ENCODE peak calls at places on chromosomes 1 and 21, in six cellular contexts. One of them, this sample, is unnamed.

GRCh38 chr21:27534211-27534610 is 567.3 kb upstream of the ADAMTS5 start:
- DNase-seq in stimulated activated CD4-positive, alpha-beta T cell treated with anti-CD3 and anti-CD28 coated beads, Interleukin-15, amount 100 ng/mL, for 24 hours: no peak
- DNase-seq in activated CD4-positive, alpha-beta T cell treated with anti-CD3 and anti-CD28 coated beads, Interleukin-2, amount 50 U/mL, for 24 hours: no peak
- DNase-seq in LoVo: no peak
- DNase-seq in cardiac muscle cell: no peak
- DNase-seq in T follicular helper cell: no peak
- DNase-seq in this sample: no peak

GRCh38 chr1:111833334-111833733 is 77.6 kb downstream of the DDX20 start:
- DNase-seq in stimulated activated CD4-positive, alpha-beta T cell treated with anti-CD3 and anti-CD28 coated beads, Interleukin-15, amount 100 ng/mL, for 24 hours: no peak
- DNase-seq in activated CD4-positive, alpha-beta T cell treated with anti-CD3 and anti-CD28 coated beads, Interleukin-2, amount 50 U/mL, for 24 hours: no peak
- DNase-seq in LoVo: no peak
- DNase-seq in cardiac muscle cell: peak; percentile 73
- DNase-seq in T follicular helper cell: no peak
- DNase-seq in this sample: no peak

GRCh38 chr1:159957824-159958268 is 3.8 kb upstream of the SLAMF9 start:
- DNase-seq in stimulated activated CD4-positive, alpha-beta T cell treated with anti-CD3 and anti-CD28 coated beads, Interleukin-15, amount 100 ng/mL, for 24 hours: no peak
- DNase-seq in activated CD4-positive, alpha-beta T cell treated with anti-CD3 and anti-CD28 coated beads, Interleukin-2, amount 50 U/mL, for 24 hours: no peak
- DNase-seq in LoVo: no peak
- DNase-seq in cardiac muscle cell: no peak
- DNase-seq in T follicular helper cell: no peak
- DNase-seq in this sample: no peak

GRCh38 chr1:159780583-159781582 is at the start of gene DUSP23:
- DNase-seq in stimulated activated CD4-positive, alpha-beta T cell treated with anti-CD3 and anti-CD28 coated beads, Interleukin-15, amount 100 ng/mL, for 24 hours: peak; percentile 97
- DNase-seq in activated CD4-positive, alpha-beta T cell treated with anti-CD3 and anti-CD28 coated beads, Interleukin-2, amount 50 U/mL, for 24 hours: peak; percentile 91
- DNase-seq in LoVo: peak; percentile 97
- DNase-seq in cardiac muscle cell: peak; percentile 96
- DNase-seq in T follicular helper cell: peak; percentile 94
- DNase-seq in this sample: peak; percentile 94

GRCh38 chr1:89974701-89975470 is 20.0 kb upstream of the ZNF326 start:
- DNase-seq in stimulated activated CD4-positive, alpha-beta T cell treated with anti-CD3 and anti-CD28 coated beads, Interleukin-15, amount 100 ng/mL, for 24 hours: no peak
- DNase-seq in activated CD4-positive, alpha-beta T cell treated with anti-CD3 and anti-CD28 coated beads, Interleukin-2, amount 50 U/mL, for 24 hours: no peak
- DNase-seq in LoVo: no peak
- DNase-seq in cardiac muscle cell: no peak
- DNase-seq in T follicular helper cell: no peak
- DNase-seq in this sample: no peak

GRCh38 chr1:1182491-1183220 is 9.0 kb downstream of the TTLL10 start:
- DNase-seq in stimulated activated CD4-positive, alpha-beta T cell treated with anti-CD3 and anti-CD28 coated beads, Interleukin-15, amount 100 ng/mL, for 24 hours: no peak
- DNase-seq in activated CD4-positive, alpha-beta T cell treated with anti-CD3 and anti-CD28 coated beads, Interleukin-2, amount 50 U/mL, for 24 hours: no peak
- DNase-seq in LoVo: no peak
- DNase-seq in cardiac muscle cell: no peak
- DNase-seq in T follicular helper cell: no peak
- DNase-seq in this sample: no peak

GRCh38 chr1:32063261-32063681 is 9.5 kb upstream of the TMEM39B start:
- DNase-seq in stimulated activated CD4-positive, alpha-beta T cell treated with anti-CD3 and anti-CD28 coated beads, Interleukin-15, amount 100 ng/mL, for 24 hours: no peak
- DNase-seq in activated CD4-positive, alpha-beta T cell treated with anti-CD3 and anti-CD28 coated beads, Interleukin-2, amount 50 U/mL, for 24 hours: no peak
- DNase-seq in LoVo: peak; percentile 23
- DNase-seq in cardiac muscle cell: peak; percentile 55
- DNase-seq in T follicular helper cell: no peak
- DNase-seq in this sample: peak; percentile 43

GRCh38 chr1:162649606-162650005 is 17.3 kb downstream of the DDR2 start:
- DNase-seq in stimulated activated CD4-positive, alpha-beta T cell treated with anti-CD3 and anti-CD28 coated beads, Interleukin-15, amount 100 ng/mL, for 24 hours: no peak
- DNase-seq in activated CD4-positive, alpha-beta T cell treated with anti-CD3 and anti-CD28 coated beads, Interleukin-2, amount 50 U/mL, for 24 hours: no peak
- DNase-seq in LoVo: no peak
- DNase-seq in cardiac muscle cell: no peak
- DNase-seq in T follicular helper cell: no peak
- DNase-seq in this sample: no peak

GRCh38 chr1:15985611-15986272 is 9.8 kb upstream of the ZBTB17 start:
- DNase-seq in stimulated activated CD4-positive, alpha-beta T cell treated with anti-CD3 and anti-CD28 coated beads, Interleukin-15, amount 100 ng/mL, for 24 hours: peak; percentile 21
- DNase-seq in activated CD4-positive, alpha-beta T cell treated with anti-CD3 and anti-CD28 coated beads, Interleukin-2, amount 50 U/mL, for 24 hours: no peak
- DNase-seq in LoVo: peak; percentile 83
- DNase-seq in cardiac muscle cell: no peak
- DNase-seq in T follicular helper cell: no peak
- DNase-seq in this sample: peak; percentile 80

GRCh38 chr1:109925159-109925990 is 14.7 kb downstream of the CSF1 start:
- DNase-seq in stimulated activated CD4-positive, alpha-beta T cell treated with anti-CD3 and anti-CD28 coated beads, Interleukin-15, amount 100 ng/mL, for 24 hours: no peak
- DNase-seq in activated CD4-positive, alpha-beta T cell treated with anti-CD3 and anti-CD28 coated beads, Interleukin-2, amount 50 U/mL, for 24 hours: no peak
- DNase-seq in LoVo: no peak
- DNase-seq in cardiac muscle cell: no peak
- DNase-seq in T follicular helper cell: no peak
- DNase-seq in this sample: no peak

GRCh38 chr21:41133896-41134522 is 34.0 kb upstream of the BACE2 start:
- DNase-seq in stimulated activated CD4-positive, alpha-beta T cell treated with anti-CD3 and anti-CD28 coated beads, Interleukin-15, amount 100 ng/mL, for 24 hours: no peak
- DNase-seq in activated CD4-positive, alpha-beta T cell treated with anti-CD3 and anti-CD28 coated beads, Interleukin-2, amount 50 U/mL, for 24 hours: no peak
- DNase-seq in LoVo: peak; percentile 39
- DNase-seq in cardiac muscle cell: peak; percentile 48
- DNase-seq in T follicular helper cell: no peak
- DNase-seq in this sample: peak; percentile 18

GRCh38 chr1:54365847-54366246 is 40.3 kb downstream of the SSBP3 start:
- DNase-seq in stimulated activated CD4-positive, alpha-beta T cell treated with anti-CD3 and anti-CD28 coated beads, Interleukin-15, amount 100 ng/mL, for 24 hours: no peak
- DNase-seq in activated CD4-positive, alpha-beta T cell treated with anti-CD3 and anti-CD28 coated beads, Interleukin-2, amount 50 U/mL, for 24 hours: no peak
- DNase-seq in LoVo: no peak
- DNase-seq in cardiac muscle cell: no peak
- DNase-seq in T follicular helper cell: no peak
- DNase-seq in this sample: no peak

GRCh38 chr1:27574871-27575831 is 28.8 kb downstream of the AHDC1 start:
- DNase-seq in stimulated activated CD4-positive, alpha-beta T cell treated with anti-CD3 and anti-CD28 coated beads, Interleukin-15, amount 100 ng/mL, for 24 hours: no peak
- DNase-seq in activated CD4-positive, alpha-beta T cell treated with anti-CD3 and anti-CD28 coated beads, Interleukin-2, amount 50 U/mL, for 24 hours: no peak
- DNase-seq in LoVo: no peak
- DNase-seq in cardiac muscle cell: peak; percentile 90
- DNase-seq in T follicular helper cell: no peak
- DNase-seq in this sample: no peak

GRCh38 chr21:42612390-42612789 is 41.0 kb upstream of the PDE9A start:
- DNase-seq in stimulated activated CD4-positive, alpha-beta T cell treated with anti-CD3 and anti-CD28 coated beads, Interleukin-15, amount 100 ng/mL, for 24 hours: no peak
- DNase-seq in activated CD4-positive, alpha-beta T cell treated with anti-CD3 and anti-CD28 coated beads, Interleukin-2, amount 50 U/mL, for 24 hours: no peak
- DNase-seq in LoVo: no peak
- DNase-seq in cardiac muscle cell: no peak
- DNase-seq in T follicular helper cell: no peak
- DNase-seq in this sample: no peak

GRCh38 chr1:22132517-22133235 is 10.2 kb downstream of the WNT4 start:
- DNase-seq in stimulated activated CD4-positive, alpha-beta T cell treated with anti-CD3 and anti-CD28 coated beads, Interleukin-15, amount 100 ng/mL, for 24 hours: no peak
- DNase-seq in activated CD4-positive, alpha-beta T cell treated with anti-CD3 and anti-CD28 coated beads, Interleukin-2, amount 50 U/mL, for 24 hours: no peak
- DNase-seq in LoVo: no peak
- DNase-seq in cardiac muscle cell: no peak
- DNase-seq in T follicular helper cell: no peak
- DNase-seq in this sample: peak; percentile 59

GRCh38 chr1:155499953-155500621 is 62.5 kb downstream of the ASH1L start:
- DNase-seq in stimulated activated CD4-positive, alpha-beta T cell treated with anti-CD3 and anti-CD28 coated beads, Interleukin-15, amount 100 ng/mL, for 24 hours: no peak
- DNase-seq in activated CD4-positive, alpha-beta T cell treated with anti-CD3 and anti-CD28 coated beads, Interleukin-2, amount 50 U/mL, for 24 hours: no peak
- DNase-seq in LoVo: peak; percentile 43
- DNase-seq in cardiac muscle cell: peak; percentile 30
- DNase-seq in T follicular helper cell: no peak
- DNase-seq in this sample: no peak

GRCh38 chr1:164718821-164719220 is 159.8 kb downstream of the PBX1 start:
- DNase-seq in stimulated activated CD4-positive, alpha-beta T cell treated with anti-CD3 and anti-CD28 coated beads, Interleukin-15, amount 100 ng/mL, for 24 hours: no peak
- DNase-seq in activated CD4-positive, alpha-beta T cell treated with anti-CD3 and anti-CD28 coated beads, Interleukin-2, amount 50 U/mL, for 24 hours: no peak
- DNase-seq in LoVo: no peak
- DNase-seq in cardiac muscle cell: no peak
- DNase-seq in T follicular helper cell: no peak
- DNase-seq in this sample: no peak

GRCh38 chr1:115198938-115199337 is 109.6 kb upstream of the TSPAN2 start:
- DNase-seq in stimulated activated CD4-positive, alpha-beta T cell treated with anti-CD3 and anti-CD28 coated beads, Interleukin-15, amount 100 ng/mL, for 24 hours: no peak
- DNase-seq in activated CD4-positive, alpha-beta T cell treated with anti-CD3 and anti-CD28 coated beads, Interleukin-2, amount 50 U/mL, for 24 hours: no peak
- DNase-seq in LoVo: no peak
- DNase-seq in cardiac muscle cell: no peak
- DNase-seq in T follicular helper cell: no peak
- DNase-seq in this sample: no peak

GRCh38 chr21:31554511-31555022 is 104.9 kb upstream of the SOD1 start:
- DNase-seq in stimulated activated CD4-positive, alpha-beta T cell treated with anti-CD3 and anti-CD28 coated beads, Interleukin-15, amount 100 ng/mL, for 24 hours: peak; percentile 61
- DNase-seq in activated CD4-positive, alpha-beta T cell treated with anti-CD3 and anti-CD28 coated beads, Interleukin-2, amount 50 U/mL, for 24 hours: peak; percentile 23
- DNase-seq in LoVo: no peak
- DNase-seq in cardiac muscle cell: no peak
- DNase-seq in T follicular helper cell: no peak
- DNase-seq in this sample: no peak

GRCh38 chr1:245279346-245279745 is 124.6 kb downstream of the KIF26B start:
- DNase-seq in stimulated activated CD4-positive, alpha-beta T cell treated with anti-CD3 and anti-CD28 coated beads, Interleukin-15, amount 100 ng/mL, for 24 hours: no peak
- DNase-seq in activated CD4-positive, alpha-beta T cell treated with anti-CD3 and anti-CD28 coated beads, Interleukin-2, amount 50 U/mL, for 24 hours: no peak
- DNase-seq in LoVo: no peak
- DNase-seq in cardiac muscle cell: no peak
- DNase-seq in T follicular helper cell: no peak
- DNase-seq in this sample: no peak

GRCh38 chr1:23854568-23854967 is 13.5 kb downstream of the FUCA1 start:
- DNase-seq in stimulated activated CD4-positive, alpha-beta T cell treated with anti-CD3 and anti-CD28 coated beads, Interleukin-15, amount 100 ng/mL, for 24 hours: no peak
- DNase-seq in activated CD4-positive, alpha-beta T cell treated with anti-CD3 and anti-CD28 coated beads, Interleukin-2, amount 50 U/mL, for 24 hours: no peak
- DNase-seq in LoVo: no peak
- DNase-seq in cardiac muscle cell: no peak
- DNase-seq in T follicular helper cell: no peak
- DNase-seq in this sample: no peak

GRCh38 chr1:161749509-161750407 is at the start of gene DUSP12:
- DNase-seq in stimulated activated CD4-positive, alpha-beta T cell treated with anti-CD3 and anti-CD28 coated beads, Interleukin-15, amount 100 ng/mL, for 24 hours: peak; percentile 92
- DNase-seq in activated CD4-positive, alpha-beta T cell treated with anti-CD3 and anti-CD28 coated beads, Interleukin-2, amount 50 U/mL, for 24 hours: peak; percentile 86
- DNase-seq in LoVo: peak; percentile 97
- DNase-seq in cardiac muscle cell: peak; percentile 95
- DNase-seq in T follicular helper cell: peak; percentile 76
- DNase-seq in this sample: peak; percentile 89

GRCh38 chr1:216919033-216919970 is 196.1 kb upstream of the ESRRG start:
- DNase-seq in stimulated activated CD4-positive, alpha-beta T cell treated with anti-CD3 and anti-CD28 coated beads, Interleukin-15, amount 100 ng/mL, for 24 hours: no peak
- DNase-seq in activated CD4-positive, alpha-beta T cell treated with anti-CD3 and anti-CD28 coated beads, Interleukin-2, amount 50 U/mL, for 24 hours: no peak
- DNase-seq in LoVo: no peak
- DNase-seq in cardiac muscle cell: no peak
- DNase-seq in T follicular helper cell: no peak
- DNase-seq in this sample: no peak

GRCh38 chr1:154757149-154757548 is 112.9 kb downstream of the KCNN3 start:
- DNase-seq in stimulated activated CD4-positive, alpha-beta T cell treated with anti-CD3 and anti-CD28 coated beads, Interleukin-15, amount 100 ng/mL, for 24 hours: no peak
- DNase-seq in activated CD4-positive, alpha-beta T cell treated with anti-CD3 and anti-CD28 coated beads, Interleukin-2, amount 50 U/mL, for 24 hours: no peak
- DNase-seq in LoVo: no peak
- DNase-seq in cardiac muscle cell: no peak
- DNase-seq in T follicular helper cell: no peak
- DNase-seq in this sample: no peak

GRCh38 chr1:1434131-1434811 is 1.2 kb upstream of the VWA1 start:
- DNase-seq in stimulated activated CD4-positive, alpha-beta T cell treated with anti-CD3 and anti-CD28 coated beads, Interleukin-15, amount 100 ng/mL, for 24 hours: peak; percentile 44
- DNase-seq in activated CD4-positive, alpha-beta T cell treated with anti-CD3 and anti-CD28 coated beads, Interleukin-2, amount 50 U/mL, for 24 hours: no peak
- DNase-seq in LoVo: no peak
- DNase-seq in cardiac muscle cell: peak; percentile 52
- DNase-seq in T follicular helper cell: no peak
- DNase-seq in this sample: no peak

GRCh38 chr1:206589206-206589605 is 23.1 kb downstream of the EIF2D start:
- DNase-seq in stimulated activated CD4-positive, alpha-beta T cell treated with anti-CD3 and anti-CD28 coated beads, Interleukin-15, amount 100 ng/mL, for 24 hours: no peak
- DNase-seq in activated CD4-positive, alpha-beta T cell treated with anti-CD3 and anti-CD28 coated beads, Interleukin-2, amount 50 U/mL, for 24 hours: no peak
- DNase-seq in LoVo: no peak
- DNase-seq in cardiac muscle cell: no peak
- DNase-seq in T follicular helper cell: no peak
- DNase-seq in this sample: peak; percentile 80

GRCh38 chr1:93328809-93329477 is 16.8 kb upstream of the DR1 start:
- DNase-seq in stimulated activated CD4-positive, alpha-beta T cell treated with anti-CD3 and anti-CD28 coated beads, Interleukin-15, amount 100 ng/mL, for 24 hours: no peak
- DNase-seq in activated CD4-positive, alpha-beta T cell treated with anti-CD3 and anti-CD28 coated beads, Interleukin-2, amount 50 U/mL, for 24 hours: no peak
- DNase-seq in LoVo: no peak
- DNase-seq in cardiac muscle cell: no peak
- DNase-seq in T follicular helper cell: no peak
- DNase-seq in this sample: no peak

GRCh38 chr21:23601549-23601948 is 2005.7 kb downstream of the MRPL39 start:
- DNase-seq in stimulated activated CD4-positive, alpha-beta T cell treated with anti-CD3 and anti-CD28 coated beads, Interleukin-15, amount 100 ng/mL, for 24 hours: no peak
- DNase-seq in activated CD4-positive, alpha-beta T cell treated with anti-CD3 and anti-CD28 coated beads, Interleukin-2, amount 50 U/mL, for 24 hours: no peak
- DNase-seq in LoVo: no peak
- DNase-seq in cardiac muscle cell: no peak
- DNase-seq in T follicular helper cell: no peak
- DNase-seq in this sample: no peak

GRCh38 chr1:205314986-205315618 is 6.4 kb downstream of the NUAK2 start:
- DNase-seq in stimulated activated CD4-positive, alpha-beta T cell treated with anti-CD3 and anti-CD28 coated beads, Interleukin-15, amount 100 ng/mL, for 24 hours: no peak
- DNase-seq in activated CD4-positive, alpha-beta T cell treated with anti-CD3 and anti-CD28 coated beads, Interleukin-2, amount 50 U/mL, for 24 hours: no peak
- DNase-seq in LoVo: no peak
- DNase-seq in cardiac muscle cell: no peak
- DNase-seq in T follicular helper cell: no peak
- DNase-seq in this sample: no peak

GRCh38 chr21:20445971-20446370 is 552.2 kb upstream of the NCAM2 start:
- DNase-seq in stimulated activated CD4-positive, alpha-beta T cell treated with anti-CD3 and anti-CD28 coated beads, Interleukin-15, amount 100 ng/mL, for 24 hours: no peak
- DNase-seq in activated CD4-positive, alpha-beta T cell treated with anti-CD3 and anti-CD28 coated beads, Interleukin-2, amount 50 U/mL, for 24 hours: no peak
- DNase-seq in LoVo: no peak
- DNase-seq in cardiac muscle cell: no peak
- DNase-seq in T follicular helper cell: no peak
- DNase-seq in this sample: no peak

GRCh38 chr21:40841524-40842196 is 5.3 kb downstream of the DSCAM start:
- DNase-seq in stimulated activated CD4-positive, alpha-beta T cell treated with anti-CD3 and anti-CD28 coated beads, Interleukin-15, amount 100 ng/mL, for 24 hours: peak; percentile 18
- DNase-seq in activated CD4-positive, alpha-beta T cell treated with anti-CD3 and anti-CD28 coated beads, Interleukin-2, amount 50 U/mL, for 24 hours: no peak
- DNase-seq in LoVo: peak; percentile 28
- DNase-seq in cardiac muscle cell: peak; percentile 88
- DNase-seq in T follicular helper cell: no peak
- DNase-seq in this sample: no peak

GRCh38 chr1:199041173-199041914 is 402.5 kb downstream of the PTPRC start:
- DNase-seq in stimulated activated CD4-positive, alpha-beta T cell treated with anti-CD3 and anti-CD28 coated beads, Interleukin-15, amount 100 ng/mL, for 24 hours: no peak
- DNase-seq in activated CD4-positive, alpha-beta T cell treated with anti-CD3 and anti-CD28 coated beads, Interleukin-2, amount 50 U/mL, for 24 hours: no peak
- DNase-seq in LoVo: no peak
- DNase-seq in cardiac muscle cell: no peak
- DNase-seq in T follicular helper cell: no peak
- DNase-seq in this sample: peak; percentile 25

GRCh38 chr1:194369060-194369459 is 1182.6 kb upstream of the B3GALT2 start:
- DNase-seq in stimulated activated CD4-positive, alpha-beta T cell treated with anti-CD3 and anti-CD28 coated beads, Interleukin-15, amount 100 ng/mL, for 24 hours: no peak
- DNase-seq in activated CD4-positive, alpha-beta T cell treated with anti-CD3 and anti-CD28 coated beads, Interleukin-2, amount 50 U/mL, for 24 hours: no peak
- DNase-seq in LoVo: no peak
- DNase-seq in cardiac muscle cell: no peak
- DNase-seq in T follicular helper cell: no peak
- DNase-seq in this sample: no peak

GRCh38 chr21:38506606-38507331 is 8.5 kb upstream of the ERG start:
- DNase-seq in stimulated activated CD4-positive, alpha-beta T cell treated with anti-CD3 and anti-CD28 coated beads, Interleukin-15, amount 100 ng/mL, for 24 hours: peak; percentile 9
- DNase-seq in activated CD4-positive, alpha-beta T cell treated with anti-CD3 and anti-CD28 coated beads, Interleukin-2, amount 50 U/mL, for 24 hours: no peak
- DNase-seq in LoVo: peak; percentile 12
- DNase-seq in cardiac muscle cell: no peak
- DNase-seq in T follicular helper cell: no peak
- DNase-seq in this sample: no peak

GRCh38 chr1:46248122-46248920 is 758 bp downstream of the RAD54L start:
- DNase-seq in stimulated activated CD4-positive, alpha-beta T cell treated with anti-CD3 and anti-CD28 coated beads, Interleukin-15, amount 100 ng/mL, for 24 hours: peak; percentile 69
- DNase-seq in activated CD4-positive, alpha-beta T cell treated with anti-CD3 and anti-CD28 coated beads, Interleukin-2, amount 50 U/mL, for 24 hours: no peak
- DNase-seq in LoVo: peak; percentile 54
- DNase-seq in cardiac muscle cell: peak; percentile 21
- DNase-seq in T follicular helper cell: no peak
- DNase-seq in this sample: peak; percentile 48

GRCh38 chr1:223802032-223802431 is 43.7 kb downstream of the TP53BP2 start:
- DNase-seq in stimulated activated CD4-positive, alpha-beta T cell treated with anti-CD3 and anti-CD28 coated beads, Interleukin-15, amount 100 ng/mL, for 24 hours: no peak
- DNase-seq in activated CD4-positive, alpha-beta T cell treated with anti-CD3 and anti-CD28 coated beads, Interleukin-2, amount 50 U/mL, for 24 hours: no peak
- DNase-seq in LoVo: no peak
- DNase-seq in cardiac muscle cell: no peak
- DNase-seq in T follicular helper cell: no peak
- DNase-seq in this sample: no peak

GRCh38 chr1:93448292-93448982 is 519 bp downstream of the FNBP1L start:
- DNase-seq in stimulated activated CD4-positive, alpha-beta T cell treated with anti-CD3 and anti-CD28 coated beads, Interleukin-15, amount 100 ng/mL, for 24 hours: peak; percentile 27
- DNase-seq in activated CD4-positive, alpha-beta T cell treated with anti-CD3 and anti-CD28 coated beads, Interleukin-2, amount 50 U/mL, for 24 hours: no peak
- DNase-seq in LoVo: peak; percentile 51
- DNase-seq in cardiac muscle cell: peak; percentile 53
- DNase-seq in T follicular helper cell: no peak
- DNase-seq in this sample: no peak

GRCh38 chr1:155893389-155894142 is 17.6 kb downstream of the RIT1 start:
- DNase-seq in stimulated activated CD4-positive, alpha-beta T cell treated with anti-CD3 and anti-CD28 coated beads, Interleukin-15, amount 100 ng/mL, for 24 hours: no peak
- DNase-seq in activated CD4-positive, alpha-beta T cell treated with anti-CD3 and anti-CD28 coated beads, Interleukin-2, amount 50 U/mL, for 24 hours: no peak
- DNase-seq in LoVo: peak; percentile 49
- DNase-seq in cardiac muscle cell: no peak
- DNase-seq in T follicular helper cell: peak; percentile 6
- DNase-seq in this sample: peak; percentile 83

This sample was measured in RCC 7860.